ENCODE peak calls at places on chromosomes 1 and 21, in six cellular contexts. E, A, O, G, Z and P are unnamed samples.

GRCh38 chr1:14740016-14740415 is 141.5 kb downstream of the KAZN start:
- DNase-seq in E (no peak), A (no peak), O (no peak), G (no peak), Z (no peak), P (no peak)

GRCh38 chr21:32329776-32330175 is 31.1 kb downstream of the MRAP start:
- DNase-seq in E (no peak), A (no peak), O (no peak), G (no peak), Z (no peak), P (no peak)

GRCh38 chr1:238621405-238621804 is 730.7 kb upstream of the ZP4 start:
- DNase-seq in E (no peak), A (no peak), O (no peak), G (no peak), Z (no peak), P (no peak)

GRCh38 chr1:93960641-93961147 is 51.5 kb upstream of the GCLM start:
- DNase-seq in E (no peak), A (no peak), O (no peak), G (no peak), Z (no peak), P (no peak)

GRCh38 chr1:117985239-117985638 is 55.7 kb downstream of the WDR3 start:
- DNase-seq in E (no peak), A (no peak), O (no peak), G (no peak), Z (no peak), P (no peak)

GRCh38 chr1:192903142-192903541 is 94.3 kb downstream of the RGS2 start:
- DNase-seq in E (no peak), A (no peak), O (no peak), G (no peak), Z (no peak), P (peak; percentile 42)

GRCh38 chr1:71414229-71414628 is 333.4 kb upstream of the ZRANB2 start:
- DNase-seq in E (no peak), A (no peak), O (no peak), G (no peak), Z (no peak), P (peak; percentile 3)

GRCh38 chr1:159800177-159800935 is 1.8 kb upstream of the FCRL6 start:
- DNase-seq in E (no peak), A (no peak), O (no peak), G (no peak), Z (no peak), P (no peak)

GRCh38 chr1:235206533-235207201 is 45.6 kb upstream of the RBM34 start:
- DNase-seq in E (no peak), A (no peak), O (no peak), G (no peak), Z (no peak), P (no peak)

GRCh38 chr1:91057784-91058183 is 35.9 kb upstream of the ZNF644 start:
- DNase-seq in E (no peak), A (no peak), O (no peak), G (no peak), Z (no peak), P (no peak)

GRCh38 chr1:180881806-180882509 is 30.7 kb upstream of the KIAA1614 start:
- DNase-seq in E (no peak), A (peak; percentile 10), O (peak; percentile 51), G (no peak), Z (peak; percentile 38), P (peak; percentile 19)

GRCh38 chr1:228162286-228163003 is 3.2 kb upstream of the IBA57 start:
- DNase-seq in E (no peak), A (no peak), O (no peak), G (no peak), Z (no peak), P (no peak)

GRCh38 chr1:112542206-112542973 is 33.6 kb downstream of the WNT2B start:
- DNase-seq in E (no peak), A (no peak), O (no peak), G (no peak), Z (no peak), P (no peak)

GRCh38 chr1:23927097-23927496 is 13.9 kb upstream of the CNR2 start:
- DNase-seq in E (no peak), A (no peak), O (no peak), G (no peak), Z (no peak), P (no peak)

GRCh38 chr1:23930270-23930669 is 17.1 kb upstream of the CNR2 start:
- DNase-seq in E (no peak), A (no peak), O (no peak), G (no peak), Z (no peak), P (no peak)

GRCh38 chr1:23928789-23929188 is 15.6 kb upstream of the CNR2 start:
- DNase-seq in E (no peak), A (no peak), O (no peak), G (no peak), Z (no peak), P (no peak)

GRCh38 chr1:23930861-23931471 is 17.8 kb upstream of the CNR2 start:
- DNase-seq in E (peak; percentile 44), A (peak; percentile 78), O (no peak), G (no peak), Z (no peak), P (peak; percentile 33)

DNA sequence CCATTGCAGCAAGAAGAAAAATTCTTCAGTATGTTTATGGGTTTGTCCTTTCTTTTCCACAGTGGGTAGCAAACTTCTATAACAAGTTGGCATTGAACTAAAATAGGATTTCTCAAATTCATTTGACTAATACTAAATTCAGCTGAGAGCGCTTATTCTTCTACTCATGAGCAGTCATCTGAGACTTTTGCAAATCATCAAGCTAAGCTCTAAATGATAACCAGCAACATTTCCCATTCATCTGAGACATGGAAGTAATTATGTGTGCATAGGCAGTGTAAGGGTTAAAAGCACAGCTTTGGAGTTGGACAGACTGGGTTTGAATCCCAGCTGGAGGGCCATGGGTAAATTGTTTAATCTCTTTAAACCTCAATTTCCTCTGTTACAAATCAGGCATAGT is 18.3 kb upstream of the CNR2 start:
- DNase-seq in E (no peak), A (no peak), O (no peak), G (no peak), Z (no peak), P (no peak)
- H3K4me3 ChIP-seq in E (no peak overlapping the region), A (no peak overlapping the region), O (no peak overlapping the region), G (no peak overlapping the region), Z (no peak overlapping the region), P (no peak overlapping the region)

DNA sequence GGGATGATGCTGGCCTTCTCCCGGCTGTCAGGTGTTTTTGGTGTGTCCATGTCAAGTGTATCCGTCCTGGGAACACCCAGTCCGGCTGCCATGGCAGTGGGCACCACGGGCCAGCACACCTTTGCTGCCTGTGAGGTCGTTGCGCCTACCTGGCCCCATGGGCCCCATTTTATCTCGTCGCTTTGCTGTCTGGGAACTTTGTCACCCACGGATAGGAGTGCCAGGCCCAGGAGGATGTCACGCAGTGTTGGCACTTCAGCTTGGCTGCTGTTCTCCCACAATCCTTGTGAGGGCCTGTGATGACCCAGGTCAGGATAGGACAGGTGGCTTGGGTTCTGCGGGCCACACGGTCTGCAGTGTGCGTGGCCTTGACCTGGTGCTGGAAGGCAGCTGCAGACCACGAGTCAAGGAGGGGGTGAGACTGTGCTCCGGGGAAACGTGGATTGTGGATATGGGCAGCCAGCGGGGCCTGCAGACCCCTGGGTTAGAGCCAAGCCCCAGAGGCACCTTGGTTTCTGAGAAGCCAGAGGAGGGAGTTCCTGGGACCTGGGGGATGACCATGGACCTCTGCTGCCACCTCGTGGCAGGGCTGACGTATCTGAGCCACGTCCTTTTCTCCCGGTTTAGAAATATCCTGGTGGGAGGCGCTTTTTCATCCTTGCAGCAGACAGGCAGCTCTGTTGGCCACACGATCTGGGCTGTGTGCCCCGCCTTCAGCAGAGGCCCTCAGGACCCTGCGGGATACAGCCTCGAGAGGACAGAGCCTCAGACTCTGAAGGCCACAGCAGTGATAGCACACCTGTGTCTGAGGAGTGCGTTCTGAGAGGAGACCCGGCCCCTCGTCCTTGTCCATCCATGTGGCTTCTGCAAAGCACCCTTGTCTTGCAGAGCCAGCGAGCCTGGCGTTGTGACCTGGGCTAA is 161.1 kb upstream of the COL6A1 start:
- DNase-seq in E (peak; percentile 74), A (peak; percentile 62), O (peak; percentile 82), G (peak; percentile 84), Z (peak; percentile 97), P (peak; percentile 79)
- H3K4me3 ChIP-seq in E (no peak overlapping the region), A (no peak overlapping the region), O (no peak overlapping the region), G (no peak overlapping the region), Z (no peak overlapping the region), P (no peak overlapping the region)

GRCh38 chr1:55364216-55364615 is 149.1 kb upstream of the USP24 start:
- DNase-seq in E (no peak), A (no peak), O (no peak), G (no peak), Z (no peak), P (no peak)
- H3K4me3 ChIP-seq in E (no peak overlapping the region), A (no peak overlapping the region), O (no peak overlapping the region), G (no peak overlapping the region), Z (no peak overlapping the region), P (no peak overlapping the region)

DNA sequence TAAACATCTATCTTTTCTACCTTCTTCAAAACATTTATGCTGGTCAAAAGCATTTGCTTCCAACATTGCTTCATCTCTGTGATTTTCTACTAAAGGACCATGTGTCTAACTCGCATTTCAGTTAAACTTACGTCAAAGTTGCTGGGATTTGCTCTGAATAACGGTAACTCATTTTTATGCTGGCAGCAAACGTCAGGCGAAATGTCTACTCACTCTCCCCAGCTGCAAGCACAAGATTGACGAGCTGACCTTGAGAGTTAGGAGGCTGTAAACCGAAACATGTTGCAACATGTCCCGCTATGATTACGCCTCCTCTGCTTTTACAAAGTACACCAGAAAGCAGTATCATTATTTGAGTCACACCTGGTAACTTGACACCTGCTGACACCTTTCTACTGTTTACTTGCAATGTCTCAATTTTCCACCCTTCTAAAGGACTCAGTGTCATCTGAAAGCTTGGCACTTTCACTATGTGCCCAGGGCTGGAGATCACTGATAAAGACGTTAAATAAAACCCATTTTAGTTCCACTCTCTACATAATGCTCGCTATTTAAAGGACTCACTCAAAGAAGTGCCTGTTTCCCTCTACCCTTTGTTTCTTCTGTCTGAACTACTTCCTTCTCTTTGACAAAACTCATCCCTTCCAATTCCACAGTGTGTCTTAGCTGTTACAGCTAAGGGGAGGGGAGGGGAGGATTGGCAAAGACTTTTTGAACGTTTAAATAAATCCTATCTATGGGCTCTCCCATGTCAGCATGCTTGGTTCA is 111.9 kb downstream of the PTPN14 start:
- DNase-seq in E (peak; percentile 44), A (no peak), O (peak; percentile 76), G (no peak), Z (no peak), P (peak; percentile 87)
- H3K4me3 ChIP-seq in E (no peak overlapping the region), A (no peak overlapping the region), O (peak overlapping the region; percentile 30), G (no peak overlapping the region), Z (no peak overlapping the region), P (no peak overlapping the region)

GRCh38 chr1:8218351-8219092 is 99.4 kb upstream of the SLC45A1 start:
- DNase-seq in E (no peak), A (no peak), O (no peak), G (no peak), Z (no peak), P (no peak)

GRCh38 chr1:8216005-8216404 is 101.9 kb upstream of the SLC45A1 start:
- DNase-seq in E (no peak), A (no peak), O (no peak), G (no peak), Z (no peak), P (no peak)

GRCh38 chr1:8219530-8219929 is 98.4 kb upstream of the SLC45A1 start:
- DNase-seq in E (no peak), A (no peak), O (no peak), G (no peak), Z (no peak), P (no peak)

GRCh38 chr1:8217011-8217711 is 100.8 kb upstream of the SLC45A1 start:
- DNase-seq in E (no peak), A (no peak), O (no peak), G (no peak), Z (no peak), P (no peak)

GRCh38 chr1:8217809-8218208 is 100.1 kb upstream of the SLC45A1 start:
- DNase-seq in E (no peak), A (no peak), O (no peak), G (no peak), Z (no peak), P (no peak)
- H3K4me3 ChIP-seq in E (no peak overlapping the region), A (no peak overlapping the region), O (no peak overlapping the region), G (no peak overlapping the region), Z (peak overlapping the region; percentile 33), P (no peak overlapping the region)

GRCh38 chr1:229964281-229964680 is 102.8 kb upstream of the GALNT2 start:
- DNase-seq in E (no peak), A (no peak), O (no peak), G (no peak), Z (no peak), P (no peak)
- H3K4me3 ChIP-seq in E (no peak overlapping the region), A (no peak overlapping the region), O (no peak overlapping the region), G (no peak overlapping the region), Z (no peak overlapping the region), P (no peak overlapping the region)